ENCODE peak calls at places on chromosome 11, in four cellular contexts. W, G, H and A are unnamed samples.

GRCh38 chr11:85530596-85530995 is 96.5 kb downstream of the DLG2 start:
- DNase-seq in W (no peak), G (peak), H (no peak), A (no peak)

GRCh38 chr11:47060807-47061206 is 115.9 kb downstream of the ARFGAP2 start:
- DNase-seq in W (no peak), G (peak), H (no peak), A (no peak)

GRCh38 chr11:82890941-82891340 is 9.3 kb downstream of the PRCP start:
- DNase-seq in W (no peak), G (no peak), H (no peak), A (no peak)

GRCh38 chr11:2955896-2956476 is 26.8 kb upstream of the PHLDA2 start:
- DNase-seq in W (no peak), G (no peak), H (no peak), A (no peak)

GRCh38 chr11:61912991-61913698 is 4.2 kb downstream of the RAB3IL1 start:
- DNase-seq in W (no peak), G (no peak), H (no peak), A (no peak)

GRCh38 chr11:369336-370018 is at the start of gene B4GALNT4:
- DNase-seq in W (peak), G (no peak), H (peak), A (no peak)

GRCh38 chr11:64305691-64306562 is 603 bp downstream of the ESRRA start:
- DNase-seq in W (peak), G (peak), H (no peak), A (no peak)

GRCh38 chr11:9001736-9002135 is 2.1 kb downstream of the NRIP3 start:
- DNase-seq in W (no peak), G (peak), H (peak), A (no peak)

GRCh38 chr11:1830500-1831223 is 4.1 kb upstream of the SYT8 start:
- DNase-seq in W (no peak), G (no peak), H (no peak), A (no peak)

GRCh38 chr11:90855531-90855930 is 632.7 kb upstream of the CHORDC1 start:
- DNase-seq in W (no peak), G (no peak), H (no peak), A (no peak)

GRCh38 chr11:61140416-61140815 is 20.8 kb downstream of the VPS37C start:
- DNase-seq in W (no peak), G (no peak), H (no peak), A (no peak)

GRCh38 chr11:61752117-61752924 is at the start of gene MYRF:
- DNase-seq in W (no peak), G (peak), H (peak), A (no peak)

GRCh38 chr11:123421589-123421988 is 8.5 kb upstream of the GRAMD1B start:
- DNase-seq in W (no peak), G (no peak), H (no peak), A (no peak)

GRCh38 chr11:76835928-76836612 is 24.6 kb upstream of the ACER3 start:
- DNase-seq in W (no peak), G (peak), H (peak), A (peak)